ENCODE peak calls at places on chromosomes 5 and 9, in seven cellular contexts. V, G, K, X, W, T and Q are unnamed samples.

GRCh38 chr5:132445930-132446329 is 44.6 kb downstream of the IRF1 start:
- DNase-seq in W (no peak), T (peak), K (no peak), X (no peak), G (no peak), V (peak), Q (no peak)

GRCh38 chr5:1652873-1653707 is 129.3 kb upstream of the LPCAT1 start:
- DNase-seq in K (no peak), W (peak), X (no peak), V (no peak), T (no peak), G (no peak), Q (no peak)

GRCh38 chr9:18320046-18320445 is 153.9 kb upstream of the ADAMTSL1 start:
- DNase-seq in V (peak), T (no peak), X (no peak), G (peak), K (no peak), W (no peak), Q (no peak)

GRCh38 chr9:13278368-13279246 is 885 bp downstream of the MPDZ start:
- DNase-seq in V (peak), G (peak), T (peak), X (peak), K (peak), W (peak), Q (peak)

GRCh38 chr5:133942589-133943474 is 25.6 kb downstream of the C5orf15 start:
- DNase-seq in W (no peak), V (no peak), G (no peak), K (no peak), X (no peak), T (no peak), Q (no peak)

GRCh38 chr9:92196909-92197308 is 81.7 kb upstream of the SPTLC1 start:
- DNase-seq in X (no peak), V (no peak), G (peak), W (no peak), T (peak), K (peak), Q (no peak)

GRCh38 chr9:133199648-133200321 is 9.3 kb downstream of the OBP2B start:
- DNase-seq in T (no peak), X (no peak), W (peak), G (no peak), K (no peak), V (peak), Q (no peak)

GRCh38 chr9:81737871-81738507 is 48.6 kb upstream of the TLE1 start:
- DNase-seq in W (no peak), T (peak), K (peak), G (peak), X (no peak), V (peak), Q (no peak)

GRCh38 chr9:138050472-138051330 is 173.1 kb downstream of the CACNA1B start:
- DNase-seq in V (peak), X (no peak), W (no peak), G (no peak), T (no peak), K (no peak), Q (no peak)

GRCh38 chr9:116062206-116062550 is 91.4 kb upstream of the PAPPA start:
- DNase-seq in K (no peak), G (no peak), X (no peak), T (no peak), W (no peak), V (no peak), Q (no peak)

GRCh38 chr5:23139338-23140171 is 286.4 kb upstream of the CDH12 start:
- DNase-seq in X (no peak), K (peak), T (peak), W (no peak), G (peak), V (peak), Q (peak)

GRCh38 chr9:90607701-90608122 is 34.9 kb downstream of the DIRAS2 start:
- DNase-seq in V (peak), X (no peak), K (no peak), W (no peak), T (peak), G (no peak), Q (no peak)
- H4K8ac ChIP-seq in V (no peak), X (no peak), K (no peak), W (no peak), T (no peak), G (no peak), Q (no peak)

GRCh38 chr5:90558344-90559192 is at the start of gene ADGRV1:
- DNase-seq in X (peak), V (peak), K (peak), W (peak), G (peak), T (peak), Q (peak)
- H4K8ac ChIP-seq in X (peak), V (no peak), K (no peak), W (no peak), G (no peak), T (no peak), Q (no peak)

DNA sequence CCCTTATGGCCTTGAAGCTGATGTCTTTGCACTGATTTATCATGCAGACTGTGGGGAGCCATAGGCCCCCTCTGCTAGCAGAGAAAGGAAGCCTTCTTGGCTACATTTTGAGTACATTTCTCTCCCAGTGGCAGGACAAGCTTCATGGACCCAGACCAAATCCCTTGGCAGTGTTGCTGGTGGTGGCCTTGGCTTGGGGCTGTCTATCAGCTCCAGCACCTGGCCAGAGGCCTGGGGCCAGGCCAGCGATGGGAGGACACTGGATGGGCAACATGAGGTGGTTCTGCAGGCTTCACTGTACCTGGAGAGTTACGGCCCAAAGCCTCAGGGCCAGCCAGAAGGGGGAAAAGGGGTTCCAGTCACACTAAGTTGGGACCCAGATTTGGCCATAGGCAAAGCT is 177.9 kb downstream of the SEMA6A start:
- DNase-seq in V (no peak), G (no peak), W (no peak), K (no peak), X (no peak), T (no peak), Q (no peak)
- H4K8ac ChIP-seq in V (no peak), G (no peak), W (no peak), K (no peak), X (no peak), T (no peak), Q (no peak)

GRCh38 chr5:62643556-62644451 is 65.2 kb downstream of the LRRC70 start:
- DNase-seq in K (no peak), V (no peak), W (no peak), T (no peak), G (no peak), X (no peak), Q (no peak)

GRCh38 chr5:62645223-62645622 is 66.6 kb downstream of the LRRC70 start:
- DNase-seq in V (no peak), W (no peak), K (no peak), T (no peak), X (no peak), G (no peak), Q (no peak)

DNA sequence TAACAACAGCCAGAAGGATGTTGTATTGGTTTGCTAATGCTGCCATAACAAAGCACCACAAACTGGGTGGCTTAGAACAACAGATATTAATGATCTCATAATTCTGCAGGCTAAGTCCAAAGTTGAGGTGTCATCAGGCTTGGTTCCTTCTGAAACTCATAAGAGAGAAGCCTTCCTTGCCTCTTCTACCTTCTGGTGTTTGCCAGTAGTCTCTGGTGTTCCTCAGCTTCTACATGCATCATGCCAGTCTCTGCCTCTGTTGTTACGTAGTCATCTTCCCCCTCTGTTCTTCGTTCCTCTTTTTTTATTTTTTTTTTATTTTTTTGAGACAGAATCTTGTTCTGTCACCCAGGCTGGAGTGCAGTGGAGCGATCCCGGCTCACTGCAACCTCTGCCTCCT is 61.8 kb downstream of the LRRC70 start:
- DNase-seq in V (no peak), T (no peak), X (no peak), K (no peak), W (no peak), G (no peak), Q (no peak)
- H4K8ac ChIP-seq in V (no peak), T (no peak), X (no peak), K (no peak), W (no peak), G (no peak), Q (no peak)

DNA sequence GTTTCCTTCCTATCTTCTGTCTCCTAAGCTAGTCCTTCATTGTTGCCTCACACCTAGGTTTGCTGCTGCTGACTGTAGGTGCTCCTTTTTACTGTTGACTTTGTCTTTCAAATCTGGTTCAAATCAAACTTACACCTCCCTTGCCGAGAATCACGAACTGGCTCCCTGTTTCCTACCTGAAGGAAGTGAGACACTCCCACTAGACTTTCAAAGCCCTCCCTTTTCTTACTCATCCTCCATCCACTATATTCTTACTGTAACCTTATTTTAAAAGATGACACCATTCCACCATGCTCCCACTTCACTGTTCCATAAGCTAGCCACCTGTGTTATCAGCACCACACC is 10.5 kb downstream of the OCLN start:
- DNase-seq in V (no peak), G (no peak), W (no peak), K (no peak), T (no peak), X (no peak), Q (no peak)
- H4K8ac ChIP-seq in V (no peak), G (peak), W (no peak), K (no peak), T (no peak), X (no peak), Q (no peak)

GRCh38 chr9:38274746-38275250 is 117.7 kb upstream of the ALDH1B1 start:
- DNase-seq in K (peak), X (no peak), W (peak), G (no peak), T (no peak), V (no peak), Q (no peak)

GRCh38 chr9:38277601-38278200 is 114.8 kb upstream of the ALDH1B1 start:
- DNase-seq in G (no peak), T (no peak), K (no peak), W (peak), V (no peak), X (no peak), Q (no peak)

GRCh38 chr9:38278457-38278856 is 114.0 kb upstream of the ALDH1B1 start:
- DNase-seq in W (peak), X (no peak), V (no peak), G (no peak), K (no peak), T (no peak), Q (no peak)

GRCh38 chr9:38278931-38279532 is 113.5 kb upstream of the ALDH1B1 start:
- DNase-seq in W (peak), T (no peak), V (no peak), G (no peak), X (no peak), K (no peak), Q (no peak)

DNA sequence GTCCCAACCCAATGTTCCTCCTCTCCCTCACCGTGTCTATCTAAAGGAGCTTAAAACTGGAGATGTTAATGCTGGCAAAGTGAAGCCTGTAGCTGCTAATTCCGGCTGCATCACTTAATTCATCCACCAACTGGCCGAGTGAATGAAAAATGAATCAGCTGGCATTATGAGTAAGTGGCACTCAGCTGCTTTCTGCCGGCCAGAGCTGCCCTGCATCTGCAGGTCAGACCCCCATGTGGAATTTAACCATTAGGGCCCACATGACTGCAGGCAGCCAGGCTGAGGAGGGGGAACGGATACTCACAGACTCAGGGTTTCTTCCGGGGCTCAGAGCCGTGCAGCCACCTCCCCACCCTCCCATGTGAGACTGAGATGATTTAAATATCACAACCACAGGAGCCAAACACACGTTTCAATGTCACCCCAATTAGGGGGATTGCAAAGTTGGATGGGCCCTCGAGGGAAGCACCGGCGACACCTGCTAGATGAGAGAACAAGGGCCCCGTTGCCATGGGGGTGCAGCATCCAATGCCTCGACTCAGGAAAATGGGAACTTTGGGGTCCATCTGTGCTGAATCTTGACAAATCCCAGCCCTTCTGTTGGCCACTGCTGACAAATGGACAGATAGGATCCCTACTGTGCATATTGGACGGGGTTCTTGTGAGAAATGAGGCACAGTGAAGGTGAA is 115.6 kb upstream of the ALDH1B1 start:
- DNase-seq in K (no peak), V (no peak), G (no peak), X (no peak), W (peak), T (no peak), Q (no peak)
- H4K8ac ChIP-seq in K (no peak), V (no peak), G (no peak), X (no peak), W (no peak), T (no peak), Q (no peak)

DNA sequence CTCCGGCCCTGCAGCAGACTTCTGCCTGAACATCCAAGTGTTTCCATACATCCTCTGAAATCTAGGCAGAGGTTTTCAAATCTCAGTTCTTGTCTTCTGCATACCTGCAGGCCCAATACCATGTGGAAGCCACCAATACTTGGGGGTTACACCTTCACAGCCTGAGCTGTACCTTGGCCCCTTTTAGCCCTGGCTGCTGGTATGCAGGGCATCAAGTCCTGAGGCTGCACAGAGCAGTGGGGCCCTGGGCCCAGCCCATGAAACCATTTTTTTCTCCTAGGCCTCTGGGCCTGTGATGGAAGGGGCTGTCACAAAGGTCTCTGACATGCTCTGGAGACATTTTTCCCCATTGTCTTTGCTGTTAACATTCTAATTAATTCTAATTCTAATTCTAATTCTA is 680.6 kb downstream of the ELAVL2 start:
- DNase-seq in G (no peak), T (no peak), K (no peak), W (no peak), V (peak), X (no peak), Q (no peak)
- H4K8ac ChIP-seq in G (no peak), T (no peak), K (no peak), W (no peak), V (no peak), X (no peak), Q (no peak)

DNA sequence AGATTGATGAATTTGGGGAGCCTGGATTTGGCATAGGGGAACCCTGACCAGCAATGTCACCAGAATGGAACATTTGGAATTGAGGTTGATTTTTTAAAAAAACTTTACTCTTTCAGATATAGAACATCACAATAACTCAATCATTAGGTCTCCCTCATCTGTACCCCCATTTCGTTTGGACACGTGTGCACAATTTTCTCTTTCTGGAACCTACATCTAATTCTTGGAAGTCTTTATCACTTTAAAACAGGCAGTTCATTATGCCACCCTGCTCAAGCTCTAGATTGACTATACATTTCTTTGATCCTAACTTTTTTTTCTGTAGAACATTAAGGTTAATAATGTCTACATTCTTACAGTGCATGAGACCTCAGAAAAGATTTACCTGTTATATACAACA is 3.7 kb upstream of the SSBP2 start:
- DNase-seq in X (no peak), T (no peak), W (no peak), V (no peak), K (no peak), G (no peak), Q (no peak)
- H4K8ac ChIP-seq in X (no peak), T (no peak), W (no peak), V (no peak), K (no peak), G (no peak), Q (no peak)